ENCODE peak calls at places on chromosomes 12 and 14, in six cellular contexts. L is trophoblast cell, J is H1, E is mesenchymal stem cell, Q is H9, I is IMR-90. S is an unnamed sample.

GRCh38 chr14:37369446-37369845 is 171.7 kb downstream of the MIPOL1 start:
- DNase-seq in L (no peak), J (no peak), E (no peak), Q (no peak), I (no peak), S (no peak)

GRCh38 chr12:108850854-108851573 is 6.4 kb downstream of the SSH1 start:
- DNase-seq in L (peak), J (no peak), E (peak), Q (no peak), I (peak), S (no peak)

GRCh38 chr12:1204581-1205121 is 213.6 kb downstream of the ERC1 start:
- DNase-seq in L (no peak), J (no peak), E (peak), Q (no peak), I (no peak), S (no peak)

GRCh38 chr12:30999723-31000122 is 73.2 kb downstream of the TSPAN11 start:
- DNase-seq in L (no peak), J (no peak), E (no peak), Q (no peak), I (no peak), S (no peak)

GRCh38 chr12:17918013-17918412 is 172.0 kb downstream of the RERGL start:
- DNase-seq in L (no peak), J (no peak), E (no peak), Q (no peak), I (no peak), S (no peak)

GRCh38 chr12:69687390-69687789 is 11.7 kb downstream of the BEST3 start:
- DNase-seq in L (no peak), J (no peak), E (peak), Q (no peak), I (no peak), S (no peak)

GRCh38 chr14:104138098-104138890 is at the start of gene KIF26A:
- DNase-seq in L (no peak), J (peak), E (peak), Q (peak), I (no peak), S (peak)

GRCh38 chr12:21710944-21711343 is 53.3 kb upstream of the LDHB start:
- DNase-seq in L (no peak), J (no peak), E (no peak), Q (no peak), I (no peak), S (no peak)

GRCh38 chr12:332581-333205 is 56.4 kb downstream of the KDM5A start:
- DNase-seq in L (no peak), J (no peak), E (no peak), Q (no peak), I (no peak), S (no peak)

DNA sequence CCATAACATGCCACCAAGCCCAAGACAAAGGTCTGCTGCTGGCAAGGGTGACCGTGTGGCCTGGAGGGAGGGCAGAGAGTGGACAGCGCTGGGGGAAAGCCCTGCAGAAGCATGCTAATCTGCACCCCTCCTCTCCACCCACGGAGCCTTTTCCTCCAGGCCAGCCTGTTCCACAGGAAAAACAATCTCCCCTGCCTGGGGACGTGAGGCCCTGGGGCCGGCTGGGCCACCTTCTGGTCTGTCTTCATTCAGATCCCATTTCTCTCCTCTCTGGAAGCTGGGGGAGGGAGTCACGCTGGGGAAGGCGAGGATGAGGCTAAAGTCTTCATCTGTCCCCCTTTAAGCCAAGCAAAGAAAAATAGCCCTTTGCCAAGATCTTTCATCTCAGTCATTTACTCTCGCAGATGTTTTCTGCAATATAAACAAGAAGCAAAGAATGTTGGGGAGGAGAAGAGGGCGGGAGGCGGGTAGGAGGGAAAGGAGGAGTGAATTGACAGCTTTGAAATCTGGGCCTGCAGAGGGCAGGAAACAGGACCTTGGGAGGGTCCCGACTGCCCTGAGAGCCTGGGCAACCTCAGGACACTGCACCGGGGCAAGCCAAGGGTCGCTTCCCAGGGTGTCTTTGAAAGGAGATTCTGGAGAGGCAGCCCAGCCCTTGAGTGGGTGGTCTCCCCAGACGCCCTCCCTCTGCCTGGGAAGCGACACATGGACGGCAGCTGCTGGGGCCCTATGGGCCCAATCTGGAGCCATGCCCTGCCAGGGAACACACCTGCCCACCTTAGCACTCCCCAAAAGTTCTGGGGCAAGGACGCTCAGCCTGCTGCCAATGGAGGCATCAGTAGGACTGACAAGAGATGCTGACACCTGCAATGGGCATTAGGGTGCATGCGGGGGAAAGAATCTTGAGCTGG is 133.6 kb downstream of the ZFP36L1 start:
- DNase-seq in L (no peak), J (peak), E (peak), Q (peak), I (peak), S (no peak)
- H2AFZ ChIP-seq in L (no peak), J (no peak), E (peak), Q (no peak), I (peak), S (peak)

GRCh38 chr14:92122351-92122677 is 545 bp downstream of the CPSF2 start:
- DNase-seq in L (no peak), J (no peak), E (peak), Q (no peak), I (peak), S (peak)
- H2BK120ac ChIP-seq in L (peak), J (no peak), E (peak), Q (no peak), I (peak), S (no peak)

GRCh38 chr12:56632701-56633464 is 2.8 kb upstream of the BAZ2A start:
- DNase-seq in L (no peak), J (peak), E (peak), Q (no peak), I (no peak), S (no peak)

GRCh38 chr12:56629459-56630179 is 507 bp downstream of the BAZ2A start:
- DNase-seq in L (no peak), J (peak), E (peak), Q (no peak), I (no peak), S (no peak)

GRCh38 chr12:56631790-56632700 is 1.9 kb upstream of the BAZ2A start:
- DNase-seq in L (no peak), J (peak), E (peak), Q (peak), I (peak), S (no peak)

GRCh38 chr12:56628671-56629458 is 1.3 kb downstream of the BAZ2A start:
- DNase-seq in L (peak), J (peak), E (peak), Q (no peak), I (peak), S (no peak)

GRCh38 chr12:56630180-56630632 is at the start of gene BAZ2A:
- DNase-seq in L (peak), J (peak), E (peak), Q (peak), I (peak), S (peak)
- H2AFZ ChIP-seq in L (peak), J (no peak), E (no peak), Q (no peak), I (peak), S (peak)

GRCh38 chr14:81591266-81591665 is 57.6 kb upstream of the SEL1L start:
- DNase-seq in L (no peak), J (no peak), E (no peak), Q (no peak), I (no peak), S (no peak)
- H2BK120ac ChIP-seq in L (no peak), J (no peak), E (no peak), Q (no peak), I (no peak), S (no peak)

GRCh38 chr12:57632898-57633825 is at the start of gene B4GALNT1:
- DNase-seq in L (peak), J (no peak), E (peak), Q (peak), I (peak), S (peak)
- H2AFZ ChIP-seq in L (peak), J (peak), E (peak), Q (no peak), I (peak), S (peak)

GRCh38 chr12:12217018-12217359 is 49.9 kb downstream of the LRP6 start:
- DNase-seq in L (no peak), J (no peak), E (no peak), Q (no peak), I (no peak), S (no peak)

GRCh38 chr12:12216349-12217017 is 50.4 kb downstream of the LRP6 start:
- DNase-seq in L (no peak), J (no peak), E (no peak), Q (no peak), I (peak), S (no peak)

GRCh38 chr12:12224240-12224940 is 42.5 kb downstream of the LRP6 start:
- DNase-seq in L (no peak), J (no peak), E (peak), Q (no peak), I (peak), S (no peak)

GRCh38 chr12:12221560-12221959 is 45.3 kb downstream of the LRP6 start:
- DNase-seq in L (no peak), J (no peak), E (no peak), Q (no peak), I (no peak), S (no peak)

GRCh38 chr12:12219664-12220063 is 47.2 kb downstream of the LRP6 start:
- DNase-seq in L (no peak), J (no peak), E (no peak), Q (no peak), I (no peak), S (no peak)
- H2BK120ac ChIP-seq in L (no peak), J (no peak), E (no peak), Q (no peak), I (no peak), S (no peak)